ENCODE peak calls at places on chromosomes 4 and X, in seven cellular contexts. M, R, P, Q, N, C and U are unnamed samples. For H3K27me3, the result is how much of the 10 kb centered on the place peaks cover.

GRCh38 chr4:79241846-79242245 is 84.0 kb downstream of the NAA11 start:
- DNase-seq in M (no peak), R (no peak), P (no peak), Q (no peak), N (no peak), C (peak), U (no peak)

GRCh38 chr4:84579410-84579791 is 3.5 kb upstream of the CDS1 start:
- DNase-seq in M (no peak), R (no peak), P (no peak), Q (no peak), N (no peak), C (no peak), U (no peak)

GRCh38 chr4:70183168-70183939 is 12.2 kb upstream of the ODAM start:
- DNase-seq in M (no peak), R (no peak), P (no peak), Q (peak), N (peak), C (peak), U (peak)

GRCh38 chr4:20305976-20306375 is 54.3 kb downstream of the SLIT2 start:
- DNase-seq in M (no peak), R (no peak), P (no peak), Q (no peak), N (no peak), C (no peak), U (no peak)

GRCh38 chr4:119116925-119117900 is 18.4 kb upstream of the MYOZ2 start:
- DNase-seq in M (no peak), R (no peak), P (no peak), Q (no peak), N (no peak), C (peak), U (no peak)

GRCh38 chr4:107500551-107500950 is 219.5 kb downstream of the PAPSS1 start:
- DNase-seq in M (no peak), R (no peak), P (no peak), Q (no peak), N (no peak), C (no peak), U (no peak)

GRCh38 chrX:12080265-12080664 is 58.0 kb upstream of the FRMPD4 start:
- DNase-seq in M (no peak), R (no peak), P (no peak), Q (no peak), N (no peak), C (peak), U (peak)

GRCh38 chr4:77196866-77197265 is 39.9 kb downstream of the CCNG2 start:
- DNase-seq in M (no peak), R (no peak), P (no peak), Q (no peak), N (no peak), C (no peak), U (no peak)

GRCh38 chrX:34631826-34632225 is 25.3 kb downstream of the TMEM47 start:
- DNase-seq in M (no peak), R (no peak), P (no peak), Q (no peak), N (no peak), C (peak), U (no peak)

GRCh38 chr4:38857354-38858096 is 908 bp upstream of the TLR6 start:
- DNase-seq in M (peak), R (peak), P (no peak), Q (no peak), N (peak), C (peak), U (no peak)

GRCh38 chr4:13547563-13548041 is 3.3 kb upstream of the NKX3-2 start:
- DNase-seq in M (no peak), R (no peak), P (peak), Q (no peak), N (peak), C (no peak), U (no peak)

GRCh38 chrX:38870386-38870895 is 69.2 kb downstream of the MID1IP1 start:
- DNase-seq in M (no peak), R (no peak), P (no peak), Q (no peak), N (no peak), C (no peak), U (no peak)

GRCh38 chr4:7660176-7660540 is 225.4 kb upstream of the PSAPL1 start:
- DNase-seq in M (no peak), R (no peak), P (peak), Q (no peak), N (no peak), C (no peak), U (no peak)

GRCh38 chr4:74218201-74218600 is 60.3 kb downstream of the MTHFD2L start:
- DNase-seq in M (no peak), R (no peak), P (no peak), Q (no peak), N (no peak), C (no peak), U (no peak)

GRCh38 chrX:123773258-123773978 is 40.6 kb upstream of the THOC2 start:
- DNase-seq in M (no peak), R (no peak), P (no peak), Q (no peak), N (no peak), C (no peak), U (no peak)

GRCh38 chrX:11254417-11255109 is 38.6 kb upstream of the AMELX start:
- DNase-seq in M (no peak), R (no peak), P (no peak), Q (no peak), N (no peak), C (no peak), U (no peak)

GRCh38 chr4:138405439-138405838 is 163.3 kb upstream of the SLC7A11 start:
- DNase-seq in M (no peak), R (no peak), P (no peak), Q (no peak), N (no peak), C (peak), U (no peak)

GRCh38 chr4:55008166-55009056 is 117.0 kb downstream of the KDR start:
- DNase-seq in M (no peak), R (no peak), P (no peak), Q (no peak), N (no peak), C (peak), U (peak)

GRCh38 chrX:15158736-15159406 is 111.0 kb downstream of the ASB9 start:
- DNase-seq in M (no peak), R (no peak), P (no peak), Q (no peak), N (no peak), C (no peak), U (no peak)

GRCh38 chr4:184295206-184295605 is 77.5 kb upstream of the ENPP6 start:
- DNase-seq in M (no peak), R (no peak), P (no peak), Q (no peak), N (no peak), C (no peak), U (no peak)

GRCh38 chrX:633655-634305 is 3.2 kb downstream of the SHOX start:
- DNase-seq in M (no peak), R (no peak), P (no peak), Q (no peak), N (no peak), C (no peak), U (no peak)

GRCh38 chr4:146521543-146522097 is at the start of gene SLC10A7:
- DNase-seq in M (peak), R (peak), P (peak), Q (peak), N (peak), C (peak), U (peak)

GRCh38 chr4:52837716-52838558 is 24.2 kb upstream of the RASL11B start:
- DNase-seq in M (peak), R (no peak), P (no peak), Q (peak), N (no peak), C (no peak), U (no peak)

DNA sequence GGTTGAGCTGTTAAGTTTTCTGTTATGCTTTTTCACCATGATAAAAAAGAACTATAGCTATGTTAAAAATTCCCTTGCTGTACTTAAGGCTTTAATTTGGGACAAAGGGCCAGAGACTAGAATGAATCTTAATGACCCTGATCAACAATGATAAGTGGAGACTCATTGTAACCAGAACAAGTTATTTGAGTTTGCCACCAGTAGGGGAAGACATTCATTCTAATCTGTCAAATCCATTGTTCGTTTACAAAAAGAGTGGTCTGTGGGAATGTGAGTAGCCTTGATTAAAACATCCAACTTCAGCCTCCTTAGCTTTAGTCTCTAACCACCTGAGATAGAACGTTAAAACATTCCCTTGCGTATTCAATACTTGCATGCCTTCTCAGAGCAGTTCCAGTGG is 66.0 kb downstream of the EGF start:
- DNase-seq in M (no peak), R (no peak), P (no peak), Q (no peak), N (no peak), C (peak), U (no peak)
- TF ChIP-seq CTCF in M (no peak), R (no peak), P (no peak), Q (no peak), N (no peak), C (peak), U (no peak)

DNA sequence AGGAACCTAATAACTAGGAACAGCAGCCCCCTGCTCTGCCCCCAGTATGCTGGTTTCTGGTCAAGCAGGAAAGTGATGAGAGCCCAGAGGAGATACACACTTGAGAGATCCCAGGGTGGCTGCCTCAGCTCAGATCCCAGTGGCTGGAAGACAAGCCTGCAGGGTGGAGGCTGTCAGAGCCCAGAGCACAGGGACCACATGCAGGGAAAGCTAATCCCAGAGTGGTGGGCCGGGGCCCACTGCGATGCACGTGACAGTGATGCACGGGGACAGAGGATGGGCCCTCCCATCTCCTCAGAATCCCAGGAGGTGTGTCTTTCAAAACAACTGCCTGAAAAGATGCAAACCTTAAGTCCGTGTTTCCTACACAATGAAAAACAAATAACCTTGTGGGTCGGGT is 29.1 kb upstream of the CRMP1 start:
- DNase-seq in M (no peak), R (no peak), P (no peak), Q (no peak), N (no peak), C (no peak), U (no peak)
- H3K27me3 ChIP-seq in M (half or more), R (half or more), P (under half), Q (under half), N (under half), C (under half), U (under half)

DNA sequence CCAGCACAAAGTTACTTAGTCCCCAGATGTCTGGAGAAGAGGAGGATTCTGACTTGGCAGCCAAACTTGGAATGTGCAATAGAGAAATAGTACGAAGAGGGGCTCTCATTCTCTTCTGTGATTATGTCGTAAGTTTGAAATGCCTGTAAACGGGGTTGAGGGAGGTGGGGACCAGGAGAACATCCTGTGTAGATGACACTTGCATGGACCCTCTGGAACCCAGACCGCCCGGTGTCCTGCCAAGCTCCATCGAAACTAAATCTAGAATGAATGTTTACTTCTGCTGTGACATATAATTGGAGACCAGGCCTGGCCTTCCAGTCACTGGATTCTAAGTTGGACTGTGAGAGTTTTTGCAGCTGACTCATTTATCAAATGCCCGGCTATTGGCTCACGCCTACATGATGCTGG is 44.9 kb upstream of the MSANTD1 start:
- DNase-seq in M (no peak), R (peak), P (no peak), Q (peak), N (peak), C (no peak), U (no peak)
- TF ChIP-seq POLR2A in M (no peak), R (no peak), P (no peak), Q (no peak), N (no peak), C (no peak), U (no peak)

GRCh38 chrX:130080791-130081367 is 29.4 kb downstream of the ELF4 start:
- DNase-seq in M (no peak), R (no peak), P (no peak), Q (no peak), N (no peak), C (no peak), U (no peak)

GRCh38 chrX:130082244-130083106 is 27.8 kb downstream of the ELF4 start:
- DNase-seq in M (peak), R (peak), P (peak), Q (no peak), N (peak), C (no peak), U (peak)

GRCh38 chrX:130081421-130082045 is 28.8 kb downstream of the ELF4 start:
- DNase-seq in M (no peak), R (no peak), P (no peak), Q (no peak), N (no peak), C (no peak), U (no peak)

GRCh38 chrX:130083107-130083490 is 27.2 kb downstream of the ELF4 start:
- DNase-seq in M (no peak), R (no peak), P (no peak), Q (no peak), N (no peak), C (no peak), U (no peak)

GRCh38 chrX:130079824-130080406 is 30.4 kb downstream of the ELF4 start:
- DNase-seq in M (peak), R (no peak), P (no peak), Q (peak), N (peak), C (peak), U (peak)
- TF ChIP-seq CTCF in M (peak), R (peak), P (peak), Q (peak), N (peak), C (peak), U (peak)

GRCh38 chrX:112571388-112571787 is 108.3 kb downstream of the LHFPL1 start:
- DNase-seq in M (no peak), R (no peak), P (no peak), Q (no peak), N (no peak), C (no peak), U (no peak)
- H3K27me3 ChIP-seq in M (under half), R (under half), P (under half), Q (under half), N (under half), C (under half), U (under half)

GRCh38 chr4:125314676-125315570 is at the start of gene FAT4:
- DNase-seq in M (peak), R (peak), P (peak), Q (peak), N (peak), C (peak), U (peak)
- TF ChIP-seq POLR2A in M (peak), R (peak), P (peak), Q (peak), N (peak), C (peak), U (no peak)

GRCh38 chr4:23923141-23923540 is 33.3 kb upstream of the PPARGC1A start:
- DNase-seq in M (no peak), R (no peak), P (no peak), Q (no peak), N (no peak), C (no peak), U (no peak)

GRCh38 chr4:23922535-23923115 is 32.8 kb upstream of the PPARGC1A start:
- DNase-seq in M (no peak), R (no peak), P (no peak), Q (no peak), N (no peak), C (no peak), U (no peak)

GRCh38 chr4:23921993-23922392 is 32.1 kb upstream of the PPARGC1A start:
- DNase-seq in M (no peak), R (no peak), P (no peak), Q (no peak), N (no peak), C (no peak), U (no peak)

GRCh38 chr4:23924556-23924955 is 34.7 kb upstream of the PPARGC1A start:
- DNase-seq in M (no peak), R (no peak), P (no peak), Q (no peak), N (no peak), C (no peak), U (no peak)

GRCh38 chr4:23923840-23924239 is 34.0 kb upstream of the PPARGC1A start:
- DNase-seq in M (no peak), R (no peak), P (no peak), Q (no peak), N (no peak), C (no peak), U (no peak)
- TF ChIP-seq CTCF in M (no peak), R (no peak), P (no peak), Q (no peak), N (peak), C (no peak), U (no peak)

DNA sequence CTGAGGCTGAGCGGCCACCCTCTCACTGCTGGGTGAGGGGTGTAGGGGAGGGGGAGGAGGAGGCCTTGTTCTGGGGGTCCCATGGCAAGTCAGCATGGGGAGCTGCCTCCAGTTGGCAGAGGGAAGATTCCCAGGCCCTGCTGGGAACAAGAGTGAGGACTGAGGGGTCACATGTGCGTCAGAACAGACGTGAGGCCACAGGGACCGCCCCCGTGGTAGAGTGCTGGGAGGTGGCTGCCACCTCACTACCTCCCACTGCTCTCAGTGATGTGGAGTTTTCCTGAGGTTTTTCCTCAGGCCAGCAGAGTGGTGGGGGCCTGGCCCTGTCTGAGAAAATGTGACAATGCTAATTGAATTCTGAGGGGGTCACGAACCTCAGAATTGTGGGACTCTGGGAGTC is 568 bp downstream of the MAGEC1 start:
- DNase-seq in M (no peak), R (no peak), P (no peak), Q (no peak), N (no peak), C (no peak), U (no peak)
- H3K27me3 ChIP-seq in M (under half), R (under half), P (under half), Q (under half), N (under half), C (under half), U (under half)

GRCh38 chrX:5397409-5397808 is 831.3 kb downstream of the NLGN4X start:
- DNase-seq in M (no peak), R (no peak), P (no peak), Q (no peak), N (no peak), C (no peak), U (no peak)
- TF ChIP-seq POLR2A in M (no peak), R (no peak), P (no peak), Q (no peak), N (no peak), C (no peak), U (no peak)

GRCh38 chrX:72572248-72573157 is at the start of gene HDAC8:
- DNase-seq in M (peak), R (peak), P (peak), Q (peak), N (peak), C (peak), U (peak)

GRCh38 chrX:72576161-72576896 is 3.7 kb upstream of the HDAC8 start:
- DNase-seq in M (no peak), R (no peak), P (no peak), Q (no peak), N (no peak), C (no peak), U (peak)

GRCh38 chrX:72569786-72570185 is 2.9 kb downstream of the HDAC8 start:
- DNase-seq in M (no peak), R (no peak), P (no peak), Q (no peak), N (no peak), C (peak), U (no peak)

GRCh38 chrX:72568406-72569092 is 4.1 kb downstream of the HDAC8 start:
- DNase-seq in M (no peak), R (no peak), P (no peak), Q (no peak), N (no peak), C (peak), U (no peak)

GRCh38 chrX:72573158-72573511 is 492 bp upstream of the HDAC8 start:
- DNase-seq in M (no peak), R (no peak), P (no peak), Q (no peak), N (no peak), C (no peak), U (no peak)
- TF ChIP-seq CTCF in M (no peak), R (no peak), P (no peak), Q (no peak), N (no peak), C (no peak), U (no peak)